ENCODE peak calls at places on chromosomes 4 and X, in seven cellular contexts. One of them, this sample, is unnamed.

GRCh38 chrX:49884290-49884862 is 5.1 kb downstream of the USP27X start:
- DNase-seq in A673: peak
- DNase-seq in fibroblast of lung: peak
- DNase-seq in activated CD8-positive, alpha-beta memory T cell treated with anti-CD3 and anti-CD28 coated beads for 1 hour: no peak
- DNase-seq in left cardiac atrium: peak
- DNase-seq in RWPE2: no peak
- DNase-seq in IMR-90: peak
- DNase-seq in this sample: peak

GRCh38 chr4:7581477-7581876 is 146.7 kb upstream of the PSAPL1 start:
- DNase-seq in A673: peak
- DNase-seq in fibroblast of lung: peak
- DNase-seq in activated CD8-positive, alpha-beta memory T cell treated with anti-CD3 and anti-CD28 coated beads for 1 hour: no peak
- DNase-seq in left cardiac atrium: no peak
- DNase-seq in RWPE2: no peak
- DNase-seq in IMR-90: peak
- DNase-seq in this sample: no peak

GRCh38 chrX:148867596-148867995 is 367.2 kb downstream of the AFF2 start:
- DNase-seq in A673: no peak
- DNase-seq in fibroblast of lung: no peak
- DNase-seq in activated CD8-positive, alpha-beta memory T cell treated with anti-CD3 and anti-CD28 coated beads for 1 hour: no peak
- DNase-seq in left cardiac atrium: no peak
- DNase-seq in RWPE2: no peak
- DNase-seq in IMR-90: no peak
- DNase-seq in this sample: no peak

GRCh38 chrX:57119416-57119815 is 1.9 kb downstream of the SPIN2B start:
- DNase-seq in A673: no peak
- DNase-seq in fibroblast of lung: no peak
- DNase-seq in activated CD8-positive, alpha-beta memory T cell treated with anti-CD3 and anti-CD28 coated beads for 1 hour: no peak
- DNase-seq in left cardiac atrium: no peak
- DNase-seq in RWPE2: no peak
- DNase-seq in IMR-90: no peak
- DNase-seq in this sample: no peak

GRCh38 chr4:3486556-3487270 is 23.6 kb downstream of the DOK7 start:
- DNase-seq in A673: no peak
- DNase-seq in fibroblast of lung: no peak
- DNase-seq in activated CD8-positive, alpha-beta memory T cell treated with anti-CD3 and anti-CD28 coated beads for 1 hour: no peak
- DNase-seq in left cardiac atrium: no peak
- DNase-seq in RWPE2: no peak
- DNase-seq in IMR-90: no peak
- DNase-seq in this sample: no peak

GRCh38 chr4:153348006-153348405 is 3.5 kb downstream of the MND1 start:
- DNase-seq in A673: no peak
- DNase-seq in fibroblast of lung: no peak
- DNase-seq in activated CD8-positive, alpha-beta memory T cell treated with anti-CD3 and anti-CD28 coated beads for 1 hour: no peak
- DNase-seq in left cardiac atrium: no peak
- DNase-seq in RWPE2: no peak
- DNase-seq in IMR-90: peak
- DNase-seq in this sample: no peak

GRCh38 chr4:74619931-74620702 is 174.2 kb downstream of the BTC start:
- DNase-seq in A673: no peak
- DNase-seq in fibroblast of lung: peak
- DNase-seq in activated CD8-positive, alpha-beta memory T cell treated with anti-CD3 and anti-CD28 coated beads for 1 hour: no peak
- DNase-seq in left cardiac atrium: no peak
- DNase-seq in RWPE2: no peak
- DNase-seq in IMR-90: peak
- DNase-seq in this sample: peak

GRCh38 chr4:184168406-184169019 is 49.2 kb downstream of the ENPP6 start:
- DNase-seq in A673: peak
- DNase-seq in fibroblast of lung: peak
- DNase-seq in activated CD8-positive, alpha-beta memory T cell treated with anti-CD3 and anti-CD28 coated beads for 1 hour: no peak
- DNase-seq in left cardiac atrium: peak
- DNase-seq in RWPE2: no peak
- DNase-seq in IMR-90: peak
- DNase-seq in this sample: peak

GRCh38 chr4:185456131-185456530 is 15.4 kb downstream of the CCDC110 start:
- DNase-seq in A673: no peak
- DNase-seq in fibroblast of lung: no peak
- DNase-seq in activated CD8-positive, alpha-beta memory T cell treated with anti-CD3 and anti-CD28 coated beads for 1 hour: no peak
- DNase-seq in left cardiac atrium: no peak
- DNase-seq in RWPE2: no peak
- DNase-seq in IMR-90: no peak
- DNase-seq in this sample: no peak

GRCh38 chrX:80578518-80579105 is 158.4 kb downstream of the TENT5D start:
- DNase-seq in A673: peak
- DNase-seq in fibroblast of lung: peak
- DNase-seq in activated CD8-positive, alpha-beta memory T cell treated with anti-CD3 and anti-CD28 coated beads for 1 hour: no peak
- DNase-seq in left cardiac atrium: no peak
- DNase-seq in RWPE2: no peak
- DNase-seq in IMR-90: peak
- DNase-seq in this sample: no peak

GRCh38 chr4:75895744-75896314 is 6.4 kb downstream of the PPEF2 start:
- DNase-seq in A673: peak
- DNase-seq in fibroblast of lung: peak
- DNase-seq in activated CD8-positive, alpha-beta memory T cell treated with anti-CD3 and anti-CD28 coated beads for 1 hour: no peak
- DNase-seq in left cardiac atrium: no peak
- DNase-seq in RWPE2: no peak
- DNase-seq in IMR-90: peak
- DNase-seq in this sample: no peak

GRCh38 chr4:56244681-56245080 is 142.6 kb downstream of the AASDH start:
- DNase-seq in A673: no peak
- DNase-seq in fibroblast of lung: no peak
- DNase-seq in activated CD8-positive, alpha-beta memory T cell treated with anti-CD3 and anti-CD28 coated beads for 1 hour: no peak
- DNase-seq in left cardiac atrium: no peak
- DNase-seq in RWPE2: no peak
- DNase-seq in IMR-90: no peak
- DNase-seq in this sample: no peak

GRCh38 chrX:153684447-153685178 is 3.1 kb upstream of the SLC6A8 start:
- DNase-seq in A673: no peak
- DNase-seq in fibroblast of lung: no peak
- DNase-seq in activated CD8-positive, alpha-beta memory T cell treated with anti-CD3 and anti-CD28 coated beads for 1 hour: no peak
- DNase-seq in left cardiac atrium: no peak
- DNase-seq in RWPE2: no peak
- DNase-seq in IMR-90: no peak
- DNase-seq in this sample: no peak

This sample was measured in brain microvascular endothelial cell.